ENCODE peak calls at places on chromosome 4, in five cellular contexts. D is CD8-positive, alpha-beta T cell; I is neuronal stem cell; E is A549; J is cardiac muscle cell. Z is an unnamed sample. For H3K4me1, the result is how much of the 10 kb centered on the place peaks cover.

GRCh38 chr4:86531440-86531839 is 62.7 kb upstream of the PTPN13 start:
- DNase-seq in D (no peak), I (no peak), E (no peak), J (no peak), Z (no peak)

GRCh38 chr4:82591592-82591991 is 29.8 kb upstream of the TMEM150C start:
- DNase-seq in D (no peak), I (no peak), E (no peak), J (no peak), Z (no peak)

GRCh38 chr4:154086247-154086646 is 297.4 kb upstream of the SFRP2 start:
- DNase-seq in D (no peak), I (no peak), E (peak), J (no peak), Z (no peak)

GRCh38 chr4:26088433-26088928 is 174.5 kb downstream of the SMIM20 start:
- DNase-seq in D (no peak), I (no peak), E (no peak), J (peak), Z (no peak)

GRCh38 chr4:145406970-145407369 is 74.7 kb upstream of the SMAD1 start:
- DNase-seq in D (no peak), I (no peak), E (no peak), J (peak), Z (no peak)

GRCh38 chr4:47836655-47837581 is 949 bp downstream of the CORIN start:
- DNase-seq in D (no peak), I (peak), E (peak), J (peak), Z (peak)

GRCh38 chr4:10273030-10273429 is 156.4 kb upstream of the WDR1 start:
- DNase-seq in D (no peak), I (no peak), E (no peak), J (peak), Z (no peak)

GRCh38 chr4:154490589-154491340 is 834 bp downstream of the DCHS2 start:
- DNase-seq in D (no peak), I (no peak), E (no peak), J (no peak), Z (no peak)

GRCh38 chr4:48093949-48094550 is 40.0 kb downstream of the TXK start:
- DNase-seq in D (no peak), I (no peak), E (peak), J (peak), Z (peak)

GRCh38 chr4:120808475-120809141 is 113.9 kb downstream of the PRDM5 start:
- DNase-seq in D (no peak), I (no peak), E (no peak), J (no peak), Z (no peak)

DNA sequence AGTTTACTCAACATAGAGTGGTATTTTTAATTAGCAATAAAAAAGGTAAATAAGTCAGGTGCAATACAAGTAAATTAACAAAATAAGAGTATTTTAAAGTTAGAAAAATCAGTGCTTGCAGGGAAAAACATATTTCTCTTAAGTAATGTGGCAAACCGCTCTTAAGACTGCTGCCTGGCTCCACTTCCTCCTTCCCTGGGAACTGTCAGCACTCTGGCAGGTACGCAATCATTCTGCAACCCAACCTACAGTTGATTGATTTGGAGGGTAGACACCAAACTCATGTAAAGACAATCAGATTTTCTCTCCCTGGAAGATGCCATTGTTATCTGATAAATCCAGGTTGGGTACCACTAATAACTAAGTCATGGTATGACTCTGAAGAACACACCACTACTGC is 63.9 kb downstream of the PPP3CA start:
- DNase-seq in D (no peak), I (no peak), E (no peak), J (no peak), Z (no peak)
- H3K4me1 ChIP-seq in D (under half), I (under half), E (half or more), J (under half), Z (under half)

GRCh38 chr4:181479145-181479544 is 764.1 kb upstream of the TENM3 start:
- DNase-seq in D (no peak), I (no peak), E (no peak), J (no peak), Z (no peak)

GRCh38 chr4:181478675-181479074 is 764.5 kb upstream of the TENM3 start:
- DNase-seq in D (no peak), I (no peak), E (no peak), J (no peak), Z (peak)

DNA sequence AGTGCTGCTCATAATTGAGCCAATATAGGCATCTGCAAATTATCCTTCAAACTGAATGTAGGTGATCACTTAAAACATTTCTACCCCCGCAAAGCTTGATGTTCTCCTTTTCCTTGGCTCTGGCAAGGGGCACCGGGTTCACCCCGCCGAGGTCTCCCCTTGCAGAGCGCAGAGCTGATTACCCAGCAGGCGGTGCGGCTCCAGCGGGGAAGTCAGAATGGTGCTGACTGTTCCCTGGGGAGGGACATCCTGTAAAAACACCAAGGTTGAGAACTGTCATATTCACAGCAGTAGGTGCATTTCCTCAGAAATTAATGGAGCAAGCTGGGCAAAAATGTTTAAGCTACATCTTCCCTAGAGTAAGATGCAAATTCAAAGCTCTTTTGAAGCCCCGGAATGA is 767.4 kb upstream of the TENM3 start:
- DNase-seq in D (no peak), I (no peak), E (no peak), J (peak), Z (no peak)
- H3K4me3 ChIP-seq in D (no peak), I (no peak), E (no peak), J (no peak), Z (no peak)

GRCh38 chr4:142369141-142369540 is 477.0 kb downstream of the INPP4B start:
- DNase-seq in D (no peak), I (no peak), E (no peak), J (peak), Z (no peak)
- H3K4me1 ChIP-seq in D (under half), I (under half), E (under half), J (under half), Z (under half)

GRCh38 chr4:15901996-15902395 is 36.5 kb downstream of the FGFBP1 start:
- DNase-seq in D (no peak), I (no peak), E (no peak), J (no peak), Z (no peak)
- H3K4me3 ChIP-seq in D (no peak), I (no peak), E (no peak), J (no peak), Z (no peak)

GRCh38 chr4:41533685-41534084 is 4.3 kb upstream of the LIMCH1 start:
- DNase-seq in D (no peak), I (no peak), E (no peak), J (no peak), Z (no peak)

GRCh38 chr4:41530741-41531140 is 7.2 kb upstream of the LIMCH1 start:
- DNase-seq in D (no peak), I (no peak), E (no peak), J (no peak), Z (no peak)

GRCh38 chr4:41531561-41532245 is 6.3 kb upstream of the LIMCH1 start:
- DNase-seq in D (no peak), I (no peak), E (no peak), J (no peak), Z (no peak)

GRCh38 chr4:41532880-41533279 is 5.1 kb upstream of the LIMCH1 start:
- DNase-seq in D (no peak), I (no peak), E (no peak), J (peak), Z (no peak)

GRCh38 chr4:41532336-41532735 is 5.6 kb upstream of the LIMCH1 start:
- DNase-seq in D (no peak), I (no peak), E (no peak), J (no peak), Z (no peak)
- H3K4me1 ChIP-seq in D (under half), I (under half), E (half or more), J (under half), Z (under half)

DNA sequence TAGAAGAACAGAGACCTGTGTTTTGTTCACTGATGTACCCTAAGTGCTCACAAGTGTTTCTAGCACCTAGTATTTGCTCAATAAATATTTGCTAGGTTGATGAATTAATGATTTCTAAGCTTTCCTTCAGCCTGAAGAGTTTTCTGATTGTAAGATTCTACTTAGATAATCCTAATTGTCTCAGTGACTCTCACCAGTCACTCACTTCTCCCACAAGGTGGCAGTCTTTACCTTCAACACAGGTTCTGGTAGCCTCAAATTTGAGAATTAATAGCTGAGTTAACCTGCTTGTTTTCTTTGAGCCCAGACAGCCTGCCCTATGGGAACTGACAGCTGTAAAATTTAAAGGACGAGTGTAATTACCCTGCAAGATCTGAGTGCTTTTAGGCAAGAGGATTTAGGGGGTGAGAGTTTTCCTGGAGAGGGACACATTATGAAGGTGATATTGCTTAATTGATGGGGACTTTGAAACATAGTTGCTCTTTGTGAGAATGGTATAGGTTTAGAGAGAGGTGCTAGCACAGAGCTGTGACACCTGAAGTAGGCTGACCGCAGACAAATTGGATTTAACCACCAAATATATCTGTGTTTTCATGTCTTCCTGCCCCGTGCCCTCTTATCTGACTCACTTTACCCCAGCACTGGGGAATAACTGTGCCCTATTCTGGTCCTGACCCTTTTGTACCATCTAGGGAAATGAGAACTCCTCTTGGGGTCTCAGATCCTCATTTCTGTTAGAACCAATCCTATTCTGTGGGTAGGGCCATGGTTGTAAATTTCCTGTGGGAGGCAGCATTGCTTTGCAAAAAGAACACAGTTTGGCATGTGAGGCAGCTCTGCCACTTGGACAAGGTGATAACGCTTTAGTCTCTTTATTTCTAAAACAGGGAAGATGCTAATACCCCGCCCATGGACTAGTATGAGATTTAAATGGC is 27.7 kb downstream of the CD38 start:
- DNase-seq in D (no peak), I (peak), E (peak), J (peak), Z (peak)
- H3K4me3 ChIP-seq in D (no peak), I (no peak), E (no peak), J (no peak), Z (no peak)

GRCh38 chr4:112895785-112896184 is 153.7 kb upstream of the ANK2 start:
- DNase-seq in D (no peak), I (peak), E (no peak), J (no peak), Z (no peak)
- H3K4me1 ChIP-seq in D (under half), I (under half), E (under half), J (under half), Z (under half)

GRCh38 chr4:54103190-54103574 is 3.2 kb downstream of the GSX2 start:
- DNase-seq in D (no peak), I (no peak), E (no peak), J (peak), Z (no peak)
- H3K4me3 ChIP-seq in D (no peak), I (no peak), E (no peak), J (peak), Z (no peak)

DNA sequence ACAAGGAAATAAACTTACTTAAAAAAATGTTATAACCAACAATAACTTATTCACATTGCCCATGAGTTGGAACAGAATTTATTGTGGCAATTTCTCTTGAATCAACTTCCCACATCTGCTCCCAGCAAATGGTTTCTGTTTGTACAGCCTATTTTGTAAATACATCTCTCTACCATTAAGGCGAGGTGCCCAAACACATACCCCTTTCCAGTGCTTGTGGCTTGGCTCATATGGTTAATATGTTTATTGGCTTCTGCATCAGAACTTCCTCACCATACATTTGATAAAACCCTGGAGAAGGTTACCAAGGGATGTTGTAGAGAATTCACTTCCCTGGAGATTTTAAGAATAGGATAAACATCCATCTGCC is 207.1 kb downstream of the SOWAHB start:
- DNase-seq in D (no peak), I (no peak), E (no peak), J (no peak), Z (no peak)
- H3K4me1 ChIP-seq in D (under half), I (under half), E (half or more), J (under half), Z (under half)

Z was measured in HAP-1.